ENCODE peak calls at places on chromosomes 1 and 21, in five cellular contexts. P is fibroblast of mammary gland, N is heart left ventricle, Q is T follicular helper cell, X is NCI-H748 treated with DMSO at 0.1 percent for 48 hours. J is an unnamed sample.

GRCh38 chr1:40796939-40797667 is 13.5 kb downstream of the KCNQ4 start:
- DNase-seq in Q (no peak), X (no peak), N (peak; percentile 76), P (no peak), J (no peak)

GRCh38 chr1:192587386-192588276 is 12.1 kb downstream of the RGS1 start:
- DNase-seq in P (no peak), N (no peak), Q (no peak), X (no peak), J (no peak)

GRCh38 chr1:156126701-156127534 is 12.4 kb downstream of the LMNA start:
- DNase-seq in Q (peak; percentile 69), X (no peak), P (peak; percentile 94), N (peak; percentile 61), J (peak; percentile 68)

GRCh38 chr1:51093566-51093965 is 8.5 kb upstream of the C1orf185 start:
- DNase-seq in P (peak; percentile 71), X (no peak), N (no peak), Q (no peak), J (no peak)

GRCh38 chr1:189752461-189752860 is 725.2 kb downstream of the BRINP3 start:
- DNase-seq in N (no peak), X (no peak), P (no peak), Q (no peak), J (no peak)

GRCh38 chr21:38913120-38913975 is 107.6 kb downstream of the ETS2 start:
- DNase-seq in X (no peak), P (peak; percentile 84), Q (no peak), N (peak; percentile 74), J (no peak)

GRCh38 chr21:42862774-42863503 is 16.4 kb downstream of the WDR4 start:
- DNase-seq in N (no peak), P (no peak), Q (no peak), X (no peak), J (no peak)

GRCh38 chr1:194225781-194226180 is 1039.4 kb upstream of the B3GALT2 start:
- DNase-seq in Q (no peak), P (no peak), N (no peak), X (no peak), J (no peak)

GRCh38 chr21:30014883-30015282 is 75.1 kb upstream of the GRIK1 start:
- DNase-seq in P (no peak), Q (no peak), N (no peak), X (no peak), J (no peak)

GRCh38 chr1:65148548-65149390 is 766 bp downstream of the AK4 start:
- DNase-seq in Q (no peak), P (peak; percentile 33), X (peak; percentile 32), N (peak; percentile 66), J (no peak)

J was measured in NK-92 treated with Interleukin-12 subunit alpha and Interleukin-12 subunit beta, amount 100 ng/mL, for 24 hours.